ENCODE peak calls at places on chromosomes 1 and 21, in six cellular contexts. S, D, Z, U, Q and N are unnamed samples.

GRCh38 chr1:241702436-241702835 is 50.4 kb downstream of the WDR64 start:
- DNase-seq in Q (no peak), Z (no peak), D (no peak), U (no peak), S (no peak), N (no peak)

GRCh38 chr1:155019377-155020245 is 14.0 kb downstream of the DCST2 start:
- DNase-seq in D (no peak), Z (no peak), U (no peak), Q (no peak), S (no peak), N (no peak)

GRCh38 chr1:220990417-220991337 is 111.4 kb downstream of the HLX start:
- DNase-seq in S (no peak), Q (peak; percentile 12), Z (peak; percentile 82), U (no peak), D (no peak), N (no peak)

GRCh38 chr1:172657586-172657985 is 1.3 kb upstream of the FASLG start:
- DNase-seq in D (no peak), U (no peak), Z (no peak), S (no peak), Q (no peak), N (no peak)

GRCh38 chr1:171081220-171081993 is 9.3 kb upstream of the FMO3 start:
- DNase-seq in S (no peak), D (no peak), U (peak; percentile 42), Q (peak; percentile 15), Z (peak; percentile 18), N (no peak)

GRCh38 chr1:198320748-198321147 is 163.9 kb downstream of the NEK7 start:
- DNase-seq in D (no peak), S (no peak), Q (no peak), U (no peak), Z (no peak), N (no peak)

GRCh38 chr1:27961646-27962221 is 2.0 kb downstream of the XKR8 start:
- DNase-seq in S (no peak), D (no peak), Q (no peak), Z (no peak), U (peak; percentile 37), N (no peak)

GRCh38 chr1:157925419-157926166 is 67.9 kb upstream of the KIRREL1 start:
- DNase-seq in Z (no peak), S (no peak), Q (no peak), D (no peak), U (no peak), N (no peak)

GRCh38 chr1:63537940-63538339 is 14.6 kb downstream of the EFCAB7 start:
- DNase-seq in U (peak; percentile 11), Z (peak; percentile 24), Q (no peak), D (no peak), S (no peak), N (no peak)

GRCh38 chr21:29538115-29538514 is 239.4 kb downstream of the BACH1 start:
- DNase-seq in D (no peak), U (no peak), S (no peak), Z (no peak), Q (no peak), N (no peak)

GRCh38 chr1:182833271-182833670 is 5.9 kb upstream of the DHX9 start:
- DNase-seq in Q (no peak), U (no peak), Z (peak; percentile 41), D (no peak), S (no peak), N (no peak)

GRCh38 chr1:39196244-39197215 is 8.0 kb upstream of the MACF1 start:
- DNase-seq in Q (no peak), U (no peak), S (no peak), Z (peak; percentile 70), D (no peak), N (no peak)

GRCh38 chr1:248618878-248619277 is 16.0 kb downstream of the OR2T11 start:
- DNase-seq in Q (peak; percentile 21), S (no peak), D (peak; percentile 23), U (peak; percentile 11), Z (peak; percentile 36), N (no peak)

GRCh38 chr1:232655041-232655745 is 25.3 kb upstream of the SIPA1L2 start:
- DNase-seq in S (no peak), U (no peak), Z (no peak), Q (no peak), D (no peak), N (no peak)

GRCh38 chr1:222824641-222825040 is 9.8 kb downstream of the DISP1 start:
- DNase-seq in U (no peak), Z (no peak), S (no peak), D (no peak), Q (no peak), N (no peak)

GRCh38 chr1:44689447-44689765 is 14.9 kb downstream of the ARMH1 start:
- DNase-seq in S (no peak), Z (no peak), D (no peak), Q (no peak), U (no peak), N (no peak)

GRCh38 chr1:4655674-4656532 is 1.5 kb downstream of the AJAP1 start:
- DNase-seq in S (no peak), Z (no peak), Q (no peak), D (peak; percentile 28), U (no peak), N (no peak)

GRCh38 chr1:60874703-60875102 is 207.7 kb upstream of the NFIA start:
- DNase-seq in D (no peak), U (no peak), Z (peak; percentile 82), Q (peak; percentile 8), S (no peak), N (no peak)

GRCh38 chr21:37792046-37792445 is 124.2 kb downstream of the KCNJ6 start:
- DNase-seq in Z (no peak), S (no peak), U (no peak), Q (no peak), D (no peak), N (no peak)

GRCh38 chr21:37787456-37787855 is 128.8 kb downstream of the KCNJ6 start:
- DNase-seq in Z (peak; percentile 76), D (no peak), S (no peak), Q (no peak), U (no peak), N (no peak)

GRCh38 chr21:37790905-37791304 is 125.4 kb downstream of the KCNJ6 start:
- DNase-seq in Z (no peak), D (no peak), U (no peak), S (no peak), Q (no peak), N (no peak)

GRCh38 chr21:37784591-37785318 is 131.5 kb downstream of the KCNJ6 start:
- DNase-seq in U (no peak), Z (no peak), D (no peak), Q (no peak), S (no peak), N (no peak)

GRCh38 chr21:37788503-37788902 is 127.8 kb downstream of the KCNJ6 start:
- DNase-seq in Z (no peak), D (no peak), U (no peak), S (no peak), Q (no peak), N (no peak)
- TF ChIP-seq POLR2AphosphoS5 in Z (no peak), D (no peak), U (no peak), S (no peak), Q (no peak), N (no peak)

GRCh38 chr1:93716163-93716562 is 34.5 kb upstream of the BCAR3 start:
- DNase-seq in U (no peak), Z (no peak), D (no peak), Q (no peak), S (no peak), N (no peak)

GRCh38 chr1:93712741-93713140 is 31.1 kb upstream of the BCAR3 start:
- DNase-seq in D (no peak), S (no peak), Z (no peak), Q (no peak), U (no peak), N (no peak)

GRCh38 chr1:93713247-93713764 is 31.7 kb upstream of the BCAR3 start:
- DNase-seq in D (no peak), S (no peak), U (no peak), Z (no peak), Q (no peak), N (no peak)

GRCh38 chr1:93715529-93716126 is 34.0 kb upstream of the BCAR3 start:
- DNase-seq in U (no peak), S (no peak), Z (no peak), D (no peak), Q (no peak), N (no peak)

GRCh38 chr1:93714350-93714749 is 32.7 kb upstream of the BCAR3 start:
- DNase-seq in U (no peak), D (no peak), S (no peak), Q (no peak), Z (no peak), N (no peak)
- H3K27ac ChIP-seq in U (no peak overlapping the region), D (no peak overlapping the region), S (no peak overlapping the region), Q (no peak overlapping the region), Z (no peak overlapping the region), N (no peak overlapping the region)

GRCh38 chr1:204416589-204417230 is 5.1 kb upstream of the PPP1R15B start:
- DNase-seq in Q (no peak), D (no peak), U (no peak), S (no peak), Z (no peak), N (no peak)

GRCh38 chr1:204417231-204417997 is 5.8 kb upstream of the PPP1R15B start:
- DNase-seq in U (no peak), Q (peak; percentile 83), S (no peak), D (peak; percentile 88), Z (peak; percentile 95), N (no peak)

GRCh38 chr1:204420039-204421004 is 8.7 kb upstream of the PPP1R15B start:
- DNase-seq in U (peak; percentile 31), Z (no peak), S (no peak), Q (no peak), D (no peak), N (no peak)

GRCh38 chr1:204418174-204419063 is 6.8 kb upstream of the PPP1R15B start:
- DNase-seq in U (no peak), Q (no peak), Z (no peak), D (no peak), S (no peak), N (no peak)

DNA sequence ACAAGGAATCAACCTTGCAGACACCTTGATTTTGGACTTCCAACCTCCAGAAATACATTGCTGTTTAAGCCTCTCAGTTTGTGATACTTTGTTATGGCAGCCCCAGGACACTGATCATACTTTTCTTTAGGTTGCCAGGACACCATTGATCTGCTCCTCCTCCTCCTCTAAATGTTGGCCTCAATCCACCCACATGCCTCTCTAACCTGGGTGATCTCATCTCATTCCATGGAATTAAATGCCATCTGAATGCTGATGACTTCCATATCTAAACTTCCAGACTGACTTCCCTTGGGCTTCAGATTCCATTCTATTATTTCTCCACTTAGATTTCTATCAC is 7.4 kb upstream of the PPP1R15B start:
- DNase-seq in S (no peak), U (no peak), Z (peak; percentile 46), Q (no peak), D (no peak), N (no peak)
- H3K27me3 ChIP-seq in S (no peaks in the 10 kb centered on the region), U (no peaks in the 10 kb centered on the region), Z (no peaks in the 10 kb centered on the region), Q (no peaks in the 10 kb centered on the region), D (no peaks in the 10 kb centered on the region), N (no peaks in the 10 kb centered on the region)

DNA sequence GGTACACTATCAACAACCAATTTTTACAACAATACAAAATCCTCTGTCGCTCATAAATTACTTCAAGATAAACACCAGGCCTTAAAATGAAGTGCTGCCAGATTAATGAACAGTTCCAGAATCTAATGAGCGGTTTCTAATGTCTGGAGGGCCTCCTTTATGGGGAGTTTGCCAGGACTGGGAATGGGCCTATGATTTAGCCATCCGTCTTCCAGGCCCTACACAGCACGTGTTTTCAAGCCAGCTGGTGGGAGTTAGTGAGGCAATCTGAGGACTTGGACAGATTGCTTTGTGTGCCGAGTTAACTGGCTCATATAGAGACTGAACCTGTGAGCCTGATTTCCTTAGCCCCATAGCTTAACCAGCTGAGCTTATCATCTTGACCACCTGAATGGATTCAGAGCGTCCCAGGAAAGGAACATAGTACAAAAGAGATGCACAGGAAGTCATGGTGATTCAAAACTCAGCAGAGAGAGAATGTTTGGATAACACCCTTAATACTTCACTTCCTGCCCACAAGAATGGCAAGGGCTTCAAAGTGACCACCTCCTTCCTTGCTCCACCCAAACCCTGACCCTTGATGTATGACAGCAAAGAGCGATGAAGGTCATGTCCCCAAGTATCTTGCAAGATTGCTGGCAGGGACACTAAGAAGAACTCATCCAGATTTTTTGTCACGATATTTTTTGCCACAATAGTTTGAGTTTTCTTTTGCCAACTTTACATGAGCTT is 143.5 kb downstream of the SLC30A10 start:
- DNase-seq in D (no peak), S (no peak), Z (no peak), Q (no peak), U (no peak), N (no peak)
- TF ChIP-seq POLR2AphosphoS5 in D (no peak), S (no peak), Z (no peak), Q (no peak), U (no peak), N (peak; percentile 64)